ENCODE peak calls at places on chromosomes 7 and 10, in eight cellular contexts. Y, H, O, M, U, G, T and C are unnamed samples.

GRCh38 chr7:106369349-106369748 is 84.6 kb upstream of the NAMPT start:
- DNase-seq in Y (no peak), H (peak; percentile 72), O (peak; percentile 78), M (peak; percentile 56), U (peak; percentile 18), G (peak; percentile 72), T (no peak), C (no peak)

GRCh38 chr10:12097791-12098190 is 29.0 kb downstream of the DHTKD1 start:
- DNase-seq in Y (no peak), H (peak; percentile 33), O (no peak), M (peak; percentile 13), U (no peak), G (peak; percentile 11), T (peak; percentile 3), C (no peak)

GRCh38 chr10:24561453-24561852 is 162.2 kb downstream of the ARHGAP21 start:
- DNase-seq in Y (no peak), H (peak; percentile 18), O (peak; percentile 27), M (peak; percentile 10), U (no peak), G (peak; percentile 4), T (no peak), C (no peak)

GRCh38 chr7:27873981-27874957 is 134.3 kb downstream of the TAX1BP1 start:
- DNase-seq in Y (peak; percentile 60), H (no peak), O (peak; percentile 49), M (no peak), U (no peak), G (peak; percentile 19), T (peak; percentile 24), C (peak; percentile 58)

GRCh38 chr7:4239991-4240812 is 441.9 kb upstream of the FOXK1 start:
- DNase-seq in Y (no peak), H (no peak), O (no peak), M (no peak), U (no peak), G (no peak), T (no peak), C (no peak)

GRCh38 chr10:109007514-109007913 is 915.8 kb downstream of the XPNPEP1 start:
- DNase-seq in Y (no peak), H (no peak), O (no peak), M (no peak), U (no peak), G (no peak), T (no peak), C (no peak)

GRCh38 chr7:137953692-137954470 is 48.0 kb downstream of the CREB3L2 start:
- DNase-seq in Y (no peak), H (peak; percentile 76), O (peak; percentile 89), M (no peak), U (no peak), G (peak; percentile 84), T (no peak), C (no peak)

GRCh38 chr10:99370993-99371392 is 41.8 kb downstream of the CNNM1 start:
- DNase-seq in Y (no peak), H (peak; percentile 46), O (peak; percentile 26), M (no peak), U (no peak), G (peak; percentile 23), T (no peak), C (no peak)

GRCh38 chr10:46528675-46529615 is 27.5 kb downstream of the GPRIN2 start:
- DNase-seq in Y (peak; percentile 13), H (no peak), O (no peak), M (no peak), U (no peak), G (no peak), T (no peak), C (peak; percentile 7)

GRCh38 chr7:51899611-51900010 is 583.0 kb upstream of the COBL start:
- DNase-seq in Y (no peak), H (no peak), O (no peak), M (no peak), U (no peak), G (no peak), T (no peak), C (no peak)

GRCh38 chr10:78925800-78926319 is 142.9 kb upstream of the ZMIZ1 start:
- DNase-seq in Y (peak; percentile 5), H (peak; percentile 98), O (peak; percentile 92), M (peak; percentile 96), U (no peak), G (peak; percentile 98), T (peak; percentile 93), C (no peak)

GRCh38 chr7:67206452-67206851 is 209.8 kb downstream of the TYW1 start:
- DNase-seq in Y (no peak), H (no peak), O (no peak), M (no peak), U (no peak), G (no peak), T (no peak), C (no peak)

GRCh38 chr7:3028071-3028766 is 15.4 kb downstream of the CARD11 start:
- DNase-seq in Y (no peak), H (peak; percentile 90), O (peak; percentile 63), M (no peak), U (peak; percentile 30), G (peak; percentile 46), T (no peak), C (no peak)

GRCh38 chr7:926061-927030 is 28.1 kb downstream of the ADAP1 start:
- DNase-seq in Y (peak; percentile 23), H (no peak), O (no peak), M (no peak), U (peak; percentile 6), G (no peak), T (no peak), C (peak; percentile 56)

GRCh38 chr10:7610651-7611389 is 55.9 kb downstream of the ITIH5 start:
- DNase-seq in Y (no peak), H (no peak), O (peak; percentile 40), M (peak; percentile 20), U (no peak), G (peak; percentile 70), T (peak; percentile 40), C (no peak)

GRCh38 chr10:28387141-28387540 is 84.3 kb upstream of the MPP7 start:
- DNase-seq in Y (no peak), H (peak; percentile 78), O (no peak), M (no peak), U (no peak), G (no peak), T (no peak), C (no peak)

GRCh38 chr7:121204537-121204936 is 124.3 kb upstream of the WNT16 start:
- DNase-seq in Y (peak; percentile 46), H (peak; percentile 16), O (no peak), M (peak; percentile 72), U (no peak), G (peak; percentile 32), T (no peak), C (no peak)

GRCh38 chr7:36820527-36821170 is 96.4 kb upstream of the AOAH start:
- DNase-seq in Y (no peak), H (peak; percentile 94), O (no peak), M (peak; percentile 14), U (no peak), G (no peak), T (no peak), C (no peak)

GRCh38 chr10:63976538-63976937 is 455.3 kb downstream of the REEP3 start:
- DNase-seq in Y (no peak), H (peak; percentile 25), O (no peak), M (no peak), U (no peak), G (peak; percentile 6), T (no peak), C (peak; percentile 43)

GRCh38 chr7:150848111-150848510 is 4.2 kb upstream of the AOC1 start:
- DNase-seq in Y (no peak), H (no peak), O (no peak), M (no peak), U (no peak), G (no peak), T (no peak), C (no peak)

DNA sequence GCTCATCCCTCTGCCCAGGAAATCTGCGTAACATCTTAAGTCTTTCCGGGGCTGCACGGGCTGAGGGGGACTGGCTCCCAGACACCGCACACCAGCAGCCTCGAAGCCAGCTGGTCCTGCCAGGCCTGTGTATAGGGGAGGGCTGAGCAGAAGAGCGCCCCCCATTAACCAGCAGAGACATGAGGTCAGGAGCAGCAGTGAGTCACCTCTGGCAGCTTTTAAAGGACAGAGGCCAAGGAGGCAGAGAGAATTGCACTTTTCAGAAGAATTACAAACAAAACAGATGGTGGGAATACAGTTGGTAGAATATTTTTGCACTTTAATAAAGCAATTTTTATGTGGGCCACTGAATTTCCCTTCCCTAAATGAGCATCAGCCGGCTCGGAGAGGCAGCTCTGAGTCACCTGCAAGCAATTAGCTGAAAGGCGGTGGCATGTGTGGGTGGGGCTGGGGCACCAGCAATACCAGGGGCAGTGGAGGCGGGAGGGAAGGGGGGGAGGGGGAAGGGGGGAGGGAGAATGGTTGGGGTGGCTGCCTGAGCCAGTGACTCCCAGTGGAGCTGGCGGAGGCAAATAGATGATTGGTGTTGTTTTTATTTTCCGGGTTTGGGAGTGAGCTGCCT is 39.1 kb downstream of the GOLGA7B start:
- DNase-seq in Y (no peak), H (peak; percentile 79), O (peak; percentile 56), M (peak; percentile 16), U (no peak), G (peak; percentile 7), T (no peak), C (no peak)
- TF ChIP-seq CTCF in Y (no peak), H (no peak), O (no peak), M (peak; percentile 18), U (no peak), G (no peak), T (no peak), C (no peak)

GRCh38 chr10:29946953-29947700 is 112.3 kb downstream of the JCAD start:
- DNase-seq in Y (peak; percentile 65), H (peak; percentile 89), O (peak; percentile 95), M (peak; percentile 74), U (no peak), G (peak; percentile 94), T (peak; percentile 52), C (no peak)
- H3K4me3 ChIP-seq in Y (no peak overlapping the region), H (no peak overlapping the region), O (no peak overlapping the region), M (no peak overlapping the region), U (no peak overlapping the region), G (no peak overlapping the region), T (no peak overlapping the region), C (no peak overlapping the region)

GRCh38 chr7:29562307-29562706 is 1.3 kb upstream of the PRR15 start:
- DNase-seq in Y (no peak), H (no peak), O (no peak), M (no peak), U (no peak), G (no peak), T (no peak), C (no peak)

GRCh38 chr7:29565634-29565981 is 2.0 kb downstream of the PRR15 start:
- DNase-seq in Y (no peak), H (no peak), O (no peak), M (no peak), U (no peak), G (no peak), T (no peak), C (no peak)

GRCh38 chr7:29564455-29565185 is 985 bp downstream of the PRR15 start:
- DNase-seq in Y (peak; percentile 54), H (peak; percentile 73), O (peak; percentile 49), M (no peak), U (no peak), G (peak; percentile 2), T (no peak), C (peak; percentile 61)

GRCh38 chr7:29565186-29565540 is 1.5 kb downstream of the PRR15 start:
- DNase-seq in Y (no peak), H (peak; percentile 20), O (peak; percentile 45), M (no peak), U (no peak), G (peak; percentile 1), T (no peak), C (no peak)

GRCh38 chr7:29563590-29564454 is at the start of gene PRR15:
- DNase-seq in Y (no peak), H (peak; percentile 73), O (peak; percentile 24), M (no peak), U (no peak), G (no peak), T (no peak), C (peak; percentile 54)
- TF ChIP-seq CTCF in Y (no peak), H (no peak), O (peak; percentile 4), M (no peak), U (no peak), G (no peak), T (no peak), C (no peak)

GRCh38 chr10:131998050-131998844 is 16.5 kb upstream of the BNIP3 start:
- DNase-seq in Y (no peak), H (no peak), O (no peak), M (no peak), U (no peak), G (no peak), T (no peak), C (no peak)
- H3K4me3 ChIP-seq in Y (no peak overlapping the region), H (no peak overlapping the region), O (no peak overlapping the region), M (no peak overlapping the region), U (no peak overlapping the region), G (no peak overlapping the region), T (no peak overlapping the region), C (no peak overlapping the region)